ENCODE peak calls at places on chromosomes 1 and 21, in four cellular contexts. Y is H1, H is IMR-90, E is epithelial cell of esophagus. G is an unnamed sample.

GRCh38 chr1:175080030-175080429 is 12.4 kb downstream of the TNN start:
- DNase-seq in Y (no peak), H (no peak), E (no peak), G (no peak)

GRCh38 chr21:42777757-42778344 is 101.5 kb downstream of the WDR4 start:
- DNase-seq in Y (no peak), H (no peak), E (no peak), G (no peak)

GRCh38 chr1:20291621-20292020 is 946 bp downstream of the VWA5B1 start:
- DNase-seq in Y (peak), H (no peak), E (no peak), G (no peak)

GRCh38 chr1:208047975-208048374 is 137.1 kb upstream of the CD34 start:
- DNase-seq in Y (no peak), H (no peak), E (peak), G (no peak)

GRCh38 chr1:228141082-228141870 is 1.2 kb downstream of the GUK1 start:
- DNase-seq in Y (no peak), H (peak), E (peak), G (no peak)

GRCh38 chr1:111481387-111482221 is 7.8 kb downstream of the C1orf162 start:
- DNase-seq in Y (peak), H (peak), E (peak), G (no peak)

GRCh38 chr1:226680653-226681052 is 58.4 kb downstream of the ITPKB start:
- DNase-seq in Y (no peak), H (no peak), E (no peak), G (no peak)

GRCh38 chr21:36663033-36663855 is 35.7 kb upstream of the SIM2 start:
- DNase-seq in Y (no peak), H (peak), E (peak), G (no peak)

GRCh38 chr1:197304626-197305200 is 36.7 kb downstream of the CRB1 start:
- DNase-seq in Y (no peak), H (no peak), E (no peak), G (no peak)

GRCh38 chr21:39346671-39347327 is 2.1 kb downstream of the HMGN1 start:
- DNase-seq in Y (no peak), H (no peak), E (no peak), G (no peak)

GRCh38 chr1:229433364-229434004 is 410 bp downstream of the ACTA1 start:
- DNase-seq in Y (no peak), H (no peak), E (no peak), G (no peak)

GRCh38 chr1:168788262-168788661 is 59.3 kb upstream of the DPT start:
- DNase-seq in Y (no peak), H (no peak), E (no peak), G (no peak)

GRCh38 chr1:168786476-168787330 is 57.7 kb upstream of the DPT start:
- DNase-seq in Y (no peak), H (no peak), E (no peak), G (no peak)

GRCh38 chr1:168794057-168794456 is 65.1 kb upstream of the DPT start:
- DNase-seq in Y (no peak), H (no peak), E (peak), G (no peak)

GRCh38 chr1:168792142-168792541 is 63.1 kb upstream of the DPT start:
- DNase-seq in Y (no peak), H (no peak), E (no peak), G (no peak)

GRCh38 chr1:168789501-168789900 is 60.5 kb upstream of the DPT start:
- DNase-seq in Y (no peak), H (no peak), E (no peak), G (no peak)
- TF ChIP-seq CTCF in Y (no peak), H (no peak), E (no peak), G (no peak)

GRCh38 chr1:183734600-183735036 is 70.3 kb upstream of the RGL1 start:
- DNase-seq in Y (no peak), H (peak), E (no peak), G (peak)
- H3K4me3 ChIP-seq in Y (no peak), H (no peak), E (no peak), G (no peak)

GRCh38 chr1:171245458-171246064 is 2.7 kb upstream of the FMO1 start:
- DNase-seq in Y (no peak), H (peak), E (peak), G (no peak)
- TF ChIP-seq CTCF in Y (no peak), H (peak), E (peak), G (peak)

DNA sequence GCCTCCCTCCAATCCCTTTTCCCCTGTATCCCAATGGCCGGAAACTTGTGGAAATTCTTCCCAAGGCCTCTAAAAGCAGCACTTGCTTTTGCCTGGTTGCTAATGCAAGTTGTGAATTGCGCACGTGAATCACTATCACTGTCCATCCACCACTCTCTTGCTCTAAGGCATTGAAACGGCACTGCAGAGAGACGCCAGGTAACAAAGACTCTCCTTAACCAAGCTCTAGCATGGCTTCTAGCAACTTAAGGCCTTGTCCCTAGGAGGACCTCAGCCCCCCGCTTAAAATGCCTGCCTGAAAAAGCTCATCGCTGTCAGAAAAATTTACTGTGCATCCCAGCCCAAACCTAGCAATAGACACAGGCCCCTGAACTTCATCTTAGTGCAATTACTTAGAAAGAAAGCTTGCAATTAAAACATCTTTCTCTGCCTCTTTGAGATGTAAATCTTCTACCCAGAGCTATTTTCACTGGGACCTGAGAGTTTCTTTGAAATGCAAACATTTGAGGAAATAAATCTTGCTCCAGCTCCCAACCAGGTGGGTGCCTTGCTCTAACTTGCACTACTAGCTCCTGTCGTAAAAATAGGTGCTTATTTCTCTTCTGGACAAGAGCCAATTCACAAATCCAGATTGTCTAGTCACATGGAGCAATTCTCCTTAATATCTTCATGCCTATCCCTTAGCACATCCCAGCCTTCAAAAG is 32.9 kb upstream of the ITLN2 start:
- DNase-seq in Y (no peak), H (no peak), E (no peak), G (no peak)
- H3K4me3 ChIP-seq in Y (no peak), H (no peak), E (no peak), G (no peak)

DNA sequence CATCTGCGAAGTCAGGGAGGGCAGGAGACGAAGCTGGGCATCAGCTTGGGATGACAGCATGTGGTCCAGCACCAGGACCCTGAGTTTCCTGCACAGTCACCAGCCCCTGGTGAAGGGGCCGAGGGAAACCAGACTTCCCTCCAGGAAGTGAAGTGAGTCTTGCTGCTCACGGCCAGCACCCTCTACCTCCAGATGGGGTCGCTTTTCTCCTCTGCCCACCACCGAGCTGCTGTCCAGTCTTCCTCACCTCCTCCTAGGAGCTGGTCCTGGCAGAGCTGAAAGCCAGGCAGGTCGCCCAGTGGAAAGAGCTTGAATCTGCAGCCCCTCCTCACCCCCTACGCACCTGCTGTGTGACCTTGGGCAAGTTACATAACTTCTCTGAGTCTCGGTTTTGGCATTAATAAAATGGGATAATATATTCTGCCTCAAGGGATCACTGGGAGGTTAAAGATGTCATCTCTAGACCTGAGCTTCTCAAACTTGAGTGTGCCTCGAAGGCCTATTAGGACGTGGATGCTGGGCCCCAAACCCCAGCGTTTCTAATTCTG is 118.5 kb upstream of the VAMP3 start:
- DNase-seq in Y (no peak), H (no peak), E (no peak), G (no peak)
- TF ChIP-seq CTCF in Y (peak), H (no peak), E (no peak), G (no peak)

DNA sequence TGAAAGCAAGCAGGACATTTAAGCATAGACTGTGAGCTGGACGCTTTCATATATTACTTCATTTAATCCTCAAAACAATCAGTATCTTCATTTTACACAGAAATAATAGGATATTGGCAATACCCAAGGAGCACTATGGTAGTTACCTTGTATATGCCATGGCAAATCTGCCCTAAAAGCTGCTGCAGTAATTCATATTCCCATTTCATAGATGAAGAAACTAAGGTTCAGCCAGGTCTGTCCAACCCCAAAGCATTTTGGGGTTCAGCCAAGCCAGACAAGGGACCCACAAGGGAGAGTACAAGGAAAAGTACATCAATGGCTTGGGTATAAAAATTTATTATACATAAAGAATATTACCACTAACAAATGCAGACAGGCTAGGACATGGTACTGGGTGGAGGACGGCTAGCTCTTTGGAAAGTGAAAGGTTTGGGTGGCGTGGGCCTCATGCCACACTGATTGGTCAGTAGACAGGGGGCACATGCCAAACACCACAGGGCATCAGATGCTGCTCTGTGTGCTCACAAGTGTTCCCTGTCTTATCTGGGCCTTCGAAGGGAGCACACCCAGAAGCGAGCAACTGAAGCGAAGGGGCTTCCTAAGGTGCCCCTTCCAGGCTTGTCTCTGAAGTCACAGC is 23.9 kb upstream of the PTAFR start:
- DNase-seq in Y (no peak), H (no peak), E (no peak), G (no peak)
- H3K4me3 ChIP-seq in Y (no peak), H (no peak), E (no peak), G (no peak)

DNA sequence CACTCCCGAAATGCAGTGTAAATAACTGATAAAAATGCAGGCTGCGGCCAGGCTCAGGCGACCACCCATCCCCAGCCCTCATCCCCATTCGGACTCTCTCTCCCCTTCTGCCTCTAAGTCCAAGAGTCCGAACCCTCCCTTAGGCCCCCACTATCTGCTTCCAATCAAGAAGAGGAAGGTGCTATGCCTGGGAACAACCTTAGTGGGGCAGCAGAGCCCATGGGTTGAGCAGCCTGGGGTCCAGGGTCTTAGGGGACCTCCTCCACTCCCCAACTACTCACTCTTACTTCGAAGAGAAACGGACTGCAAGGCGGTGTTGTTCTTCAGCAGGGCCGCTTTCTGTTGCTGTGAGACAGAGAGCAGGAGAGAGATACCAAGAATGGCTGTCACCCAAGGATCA is 12.2 kb downstream of the ARHGEF2 start:
- DNase-seq in Y (no peak), H (no peak), E (no peak), G (no peak)
- TF ChIP-seq CTCF in Y (peak), H (peak), E (no peak), G (peak)

G was measured in AG09309.